ENCODE peak calls at places on chromosomes 3 and 15, in seven cellular contexts. F, V, Q, J, N, G and E are unnamed samples.

GRCh38 chr15:65382921-65383320 is 5.1 kb upstream of the IGDCC3 start:
- DNase-seq in F (no peak), V (no peak), Q (no peak), J (no peak), N (no peak), G (no peak), E (no peak)

GRCh38 chr15:70486451-70487379 is 276.6 kb downstream of the UACA start:
- DNase-seq in F (no peak), V (peak; percentile 98), Q (peak; percentile 49), J (no peak), N (peak; percentile 94), G (peak; percentile 95), E (peak; percentile 82)

GRCh38 chr3:181794036-181794790 is 82.5 kb downstream of the SOX2 start:
- DNase-seq in F (no peak), V (no peak), Q (no peak), J (no peak), N (no peak), G (no peak), E (no peak)

GRCh38 chr3:59620334-59620733 is 570.5 kb upstream of the CFAP20DC start:
- DNase-seq in F (no peak), V (no peak), Q (no peak), J (no peak), N (no peak), G (no peak), E (no peak)

GRCh38 chr15:73583568-73583967 is 49.6 kb downstream of the NPTN start:
- DNase-seq in F (no peak), V (no peak), Q (no peak), J (no peak), N (no peak), G (no peak), E (no peak)

GRCh38 chr3:57803647-57804081 is 47.6 kb downstream of the SLMAP start:
- DNase-seq in F (no peak), V (peak; percentile 92), Q (peak; percentile 78), J (peak; percentile 65), N (peak; percentile 95), G (no peak), E (no peak)

GRCh38 chr3:141302364-141303141 is 65.8 kb upstream of the ZBTB38 start:
- DNase-seq in F (no peak), V (peak; percentile 64), Q (peak; percentile 23), J (no peak), N (peak; percentile 77), G (no peak), E (no peak)

GRCh38 chr15:70526221-70526973 is 237.0 kb downstream of the UACA start:
- DNase-seq in F (no peak), V (peak; percentile 72), Q (no peak), J (peak; percentile 48), N (peak; percentile 13), G (peak; percentile 47), E (peak; percentile 34)

GRCh38 chr3:139353920-139354556 is 10.2 kb downstream of the MRPS22 start:
- DNase-seq in F (no peak), V (peak; percentile 67), Q (peak; percentile 29), J (peak; percentile 70), N (peak; percentile 67), G (peak; percentile 23), E (no peak)

GRCh38 chr3:49164983-49165720 is 979 bp downstream of the CCDC71 start:
- DNase-seq in F (no peak), V (no peak), Q (no peak), J (no peak), N (no peak), G (no peak), E (peak; percentile 53)

GRCh38 chr3:86793786-86794185 is 197.2 kb downstream of the VGLL3 start:
- DNase-seq in F (no peak), V (peak; percentile 97), Q (peak; percentile 93), J (peak; percentile 30), N (peak; percentile 93), G (no peak), E (no peak)

GRCh38 chr15:29952245-29952644 is 130.0 kb upstream of the TJP1 start:
- DNase-seq in F (no peak), V (peak; percentile 56), Q (no peak), J (no peak), N (no peak), G (no peak), E (no peak)

GRCh38 chr3:153599685-153600084 is 437.7 kb downstream of the RAP2B start:
- DNase-seq in F (no peak), V (peak; percentile 95), Q (peak; percentile 65), J (peak; percentile 86), N (peak; percentile 92), G (no peak), E (no peak)

GRCh38 chr3:102258666-102259227 is 176.1 kb upstream of the ZPLD1 start:
- DNase-seq in F (no peak), V (no peak), Q (no peak), J (no peak), N (no peak), G (peak; percentile 29), E (peak; percentile 49)

GRCh38 chr3:106013971-106014370 is 145.2 kb upstream of the CBLB start:
- DNase-seq in F (no peak), V (peak; percentile 76), Q (peak; percentile 83), J (no peak), N (peak; percentile 81), G (no peak), E (no peak)

DNA sequence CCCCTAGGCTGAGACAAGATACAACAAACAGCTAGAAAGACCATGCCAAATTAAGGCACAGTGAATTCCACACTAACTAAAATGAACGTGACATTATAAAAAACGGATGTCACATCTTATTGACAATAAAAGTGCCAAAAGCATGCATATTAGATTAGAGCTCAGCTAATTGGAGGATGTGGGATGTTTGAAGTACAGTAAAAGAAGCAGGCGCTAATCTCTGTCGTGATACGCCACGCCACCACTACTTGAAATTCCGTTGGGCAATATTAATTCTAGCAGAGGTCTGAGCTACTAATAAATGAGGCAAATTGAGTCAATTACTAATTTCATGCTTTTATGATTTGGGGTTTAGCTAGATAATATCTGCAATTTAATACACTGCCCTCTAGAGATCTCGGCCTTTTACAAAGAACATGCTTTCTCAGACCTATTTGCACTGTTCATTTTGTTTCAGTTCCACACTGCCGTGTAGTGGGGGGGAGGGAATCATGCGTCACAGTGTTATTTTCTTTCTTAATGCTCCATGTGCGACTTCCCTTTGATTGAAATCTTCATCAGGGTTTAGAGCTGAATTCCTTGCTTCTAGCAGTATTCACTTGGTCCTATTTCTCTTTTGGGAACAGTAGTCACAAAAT is 52.9 kb upstream of the ROBO2 start:
- DNase-seq in F (no peak), V (no peak), Q (no peak), J (no peak), N (no peak), G (no peak), E (no peak)
- TF ChIP-seq CTCF in F (no peak), V (no peak), Q (no peak), J (no peak), N (no peak), G (no peak), E (no peak)

GRCh38 chr3:38645601-38646000 is 3.9 kb downstream of the SCN5A start:
- DNase-seq in F (peak; percentile 55), V (no peak), Q (no peak), J (no peak), N (no peak), G (no peak), E (peak; percentile 4)

GRCh38 chr3:38647217-38647970 is 2.1 kb downstream of the SCN5A start:
- DNase-seq in F (no peak), V (no peak), Q (no peak), J (no peak), N (no peak), G (no peak), E (no peak)

GRCh38 chr3:38646062-38646461 is 3.4 kb downstream of the SCN5A start:
- DNase-seq in F (no peak), V (no peak), Q (no peak), J (no peak), N (no peak), G (no peak), E (peak; percentile 4)

GRCh38 chr3:38648024-38648658 is 1.3 kb downstream of the SCN5A start:
- DNase-seq in F (no peak), V (no peak), Q (no peak), J (no peak), N (no peak), G (no peak), E (no peak)

DNA sequence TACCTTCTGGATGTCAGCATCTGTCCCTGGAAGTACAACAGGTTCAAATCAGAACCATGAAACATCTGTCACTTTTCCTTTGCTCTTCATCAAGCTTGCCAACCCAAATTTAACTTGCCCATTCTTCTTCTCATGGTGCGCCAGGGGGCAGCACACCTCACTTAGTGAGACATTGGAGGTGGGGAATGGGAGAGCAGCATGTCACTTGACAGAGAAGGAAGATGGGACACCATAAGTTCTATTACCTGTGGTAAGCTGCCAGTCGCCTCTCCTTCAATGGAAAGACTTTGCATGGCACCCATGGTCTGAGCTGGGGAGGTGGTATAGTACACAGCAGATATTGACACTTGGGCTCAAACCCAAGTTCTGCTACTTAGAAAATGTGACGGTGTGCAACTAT is 2.9 kb downstream of the SCN5A start:
- DNase-seq in F (no peak), V (peak; percentile 8), Q (no peak), J (peak; percentile 20), N (peak; percentile 21), G (peak; percentile 59), E (peak; percentile 69)
- TF ChIP-seq CTCF in F (peak; percentile 19), V (peak; percentile 45), Q (peak; percentile 58), J (peak; percentile 22), N (peak; percentile 6), G (peak; percentile 47), E (peak; percentile 59)

GRCh38 chr15:57611938-57612337 is 20.2 kb downstream of the MYZAP start:
- DNase-seq in F (peak; percentile 38), V (peak; percentile 20), Q (no peak), J (peak; percentile 85), N (peak; percentile 37), G (no peak), E (no peak)
- TF ChIP-seq CTCF in F (peak; percentile 62), V (peak; percentile 29), Q (no peak), J (peak; percentile 61), N (peak; percentile 45), G (no peak), E (no peak)

DNA sequence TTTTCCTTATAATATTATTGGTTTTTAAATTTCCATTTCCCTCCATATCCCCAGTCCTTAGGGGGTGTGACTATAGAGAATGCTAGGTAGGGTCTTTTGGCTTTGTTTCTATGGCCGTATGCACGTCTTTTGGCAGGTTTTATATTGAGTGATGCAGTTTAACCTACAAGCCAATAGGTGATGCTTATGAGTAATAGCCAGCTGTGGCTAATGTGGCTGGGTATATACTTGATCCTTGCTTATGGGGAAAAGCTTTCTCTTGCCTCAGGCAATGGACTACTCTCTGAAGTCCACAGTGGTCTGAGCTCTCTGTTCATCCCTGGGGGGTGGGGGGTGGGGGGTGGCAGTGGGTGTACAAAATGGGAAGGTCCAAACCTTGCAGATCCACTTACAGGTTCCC is 223.9 kb downstream of the MFSD1 start:
- DNase-seq in F (no peak), V (no peak), Q (no peak), J (no peak), N (no peak), G (no peak), E (no peak)
- TF ChIP-seq CTCF in F (no peak), V (no peak), Q (no peak), J (no peak), N (no peak), G (no peak), E (no peak)

GRCh38 chr3:126394977-126395321 is 240 bp downstream of the CFAP100 start:
- DNase-seq in F (no peak), V (no peak), Q (no peak), J (no peak), N (no peak), G (no peak), E (no peak)
- TF ChIP-seq CTCF in F (no peak), V (no peak), Q (no peak), J (no peak), N (no peak), G (no peak), E (no peak)